ENCODE peak calls at places on chromosomes 7 and 10, in ten cellular contexts. R is fibroblast of mammary gland, T is brain microvascular endothelial cell, D is foreskin fibroblast, V is prostate gland, S is coronary artery, Y is endodermal cell, X is ovary, E is IMR-90, Q is adrenal gland. M is an unnamed sample.

GRCh38 chr7:40197527-40197926 is 62.7 kb downstream of the SUGCT start:
- DNase-seq in E (no peak), X (no peak), T (no peak), Y (no peak), D (no peak), Q (no peak), S (no peak), V (no peak), R (peak), M (no peak)

GRCh38 chr10:22335204-22335956 is 9.9 kb upstream of the SPAG6 start:
- DNase-seq in R (peak), D (peak), Q (peak), Y (peak), S (peak), V (no peak), X (no peak), E (peak), T (no peak), M (peak)

GRCh38 chr7:139317954-139318505 is 23.1 kb upstream of the FMC1 start:
- DNase-seq in V (peak), Y (no peak), E (no peak), D (no peak), T (no peak), Q (no peak), X (no peak), S (no peak), R (no peak), M (no peak)

GRCh38 chr7:37999673-38000072 is 79.2 kb downstream of the EPDR1 start:
- DNase-seq in X (no peak), Y (no peak), Q (no peak), S (no peak), R (peak), E (no peak), D (no peak), V (no peak), T (no peak), M (peak)

GRCh38 chr7:25537678-25538375 is 309.5 kb upstream of the NPVF start:
- DNase-seq in R (peak), E (no peak), D (no peak), X (no peak), Y (no peak), T (no peak), Q (no peak), V (no peak), S (no peak), M (no peak)

GRCh38 chr7:35869810-35870209 is 69.0 kb downstream of the SEPTIN7 start:
- DNase-seq in X (no peak), R (peak), S (no peak), V (no peak), E (peak), Q (no peak), Y (no peak), T (peak), D (peak), M (peak)

GRCh38 chr7:64872809-64873500 is 30.1 kb upstream of the ZNF273 start:
- DNase-seq in X (no peak), T (no peak), E (no peak), Y (no peak), V (no peak), R (no peak), S (no peak), D (no peak), Q (no peak), M (no peak)

GRCh38 chr10:48469516-48470020 is 135.3 kb downstream of the ARHGAP22 start:
- DNase-seq in V (no peak), D (no peak), Q (no peak), T (no peak), X (no peak), E (no peak), R (no peak), S (peak), Y (peak), M (no peak)

GRCh38 chr7:32093415-32094408 is 23.5 kb upstream of the PDE1C start:
- DNase-seq in T (peak), S (peak), Q (peak), X (peak), V (peak), E (peak), Y (no peak), R (peak), D (peak), M (peak)

GRCh38 chr7:154627571-154628290 is 375.2 kb downstream of the PAXIP1 start:
- DNase-seq in X (no peak), D (no peak), T (no peak), E (no peak), Q (no peak), R (no peak), S (no peak), V (no peak), Y (no peak), M (peak)

GRCh38 chr7:68218461-68218860 is 1221.8 kb downstream of the TYW1 start:
- DNase-seq in S (no peak), D (no peak), V (no peak), Y (no peak), R (no peak), Q (no peak), E (no peak), X (no peak), T (no peak), M (no peak)

GRCh38 chr10:116470071-116470470 is 42.4 kb downstream of the PNLIPRP3 start:
- DNase-seq in V (no peak), Q (no peak), D (no peak), S (no peak), E (no peak), R (no peak), X (no peak), Y (no peak), T (peak), M (no peak)

GRCh38 chr7:88226886-88227516 is 7.2 kb upstream of the SRI start:
- DNase-seq in T (peak), X (no peak), S (no peak), E (peak), V (no peak), Q (no peak), Y (no peak), D (peak), R (peak), M (peak)

GRCh38 chr7:33109758-33110238 is 594 bp upstream of the RP9 start:
- DNase-seq in T (peak), S (no peak), R (peak), D (peak), Y (no peak), Q (no peak), V (no peak), X (no peak), E (peak), M (no peak)

GRCh38 chr10:87760195-87760905 is 57.7 kb downstream of the ATAD1 start:
- DNase-seq in T (peak), S (no peak), D (no peak), Q (no peak), X (no peak), R (no peak), V (no peak), Y (no peak), E (peak), M (no peak)

GRCh38 chr7:83655951-83656556 is 7.1 kb upstream of the SEMA3E start:
- DNase-seq in R (peak), E (peak), V (peak), S (no peak), Y (peak), T (peak), X (no peak), D (peak), Q (no peak), M (peak)

GRCh38 chr7:113289140-113289740 is 170.9 kb upstream of the SMIM30 start:
- DNase-seq in Y (no peak), E (peak), T (peak), D (peak), S (no peak), X (no peak), Q (no peak), V (no peak), R (peak), M (peak)

DNA sequence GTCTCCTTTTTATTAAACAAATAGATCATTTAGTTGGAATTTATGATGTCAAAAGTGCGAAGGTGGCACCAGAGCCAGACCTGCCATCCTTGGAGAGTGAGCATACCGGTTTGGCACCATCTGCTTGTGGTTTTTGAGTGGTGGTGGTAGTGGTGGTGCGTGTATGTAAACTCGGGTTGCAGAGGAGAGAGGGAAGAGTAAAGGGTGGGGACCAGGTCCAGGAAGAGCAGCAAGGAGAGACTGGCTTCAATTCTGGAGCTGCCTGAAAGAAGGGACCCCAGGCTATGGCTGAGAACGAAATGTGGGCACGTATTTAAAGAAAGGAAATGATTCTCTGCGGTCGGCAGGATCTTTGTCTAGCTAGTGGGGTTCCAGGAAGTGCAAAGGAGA is 547 bp upstream of the GOLGA7B start:
- DNase-seq in D (no peak), Q (no peak), Y (peak), R (no peak), X (no peak), T (no peak), S (no peak), V (no peak), E (no peak), M (no peak)
- H3K4me3 ChIP-seq in D (no peak), Q (no peak), Y (peak), R (no peak), X (no peak), T (no peak), S (peak), V (peak), E (no peak), M (no peak)

GRCh38 chr10:77887631-77888355 is 38.8 kb downstream of the DLG5 start:
- DNase-seq in Y (peak), S (no peak), D (no peak), R (no peak), V (no peak), X (peak), E (no peak), Q (peak), T (no peak), M (no peak)
- H3K4me3 ChIP-seq in Y (peak), S (peak), D (peak), R (peak), V (no peak), X (peak), E (peak), Q (no peak), T (no peak), M (no peak)

GRCh38 chr7:42232275-42232674 is 4.7 kb downstream of the GLI3 start:
- DNase-seq in Q (no peak), S (no peak), D (peak), E (peak), T (no peak), V (no peak), Y (no peak), X (no peak), R (peak), M (peak)
- H3K4me3 ChIP-seq in Q (no peak), S (no peak), D (no peak), E (no peak), T (no peak), V (no peak), Y (peak), X (no peak), R (no peak), M (no peak)

GRCh38 chr10:129969528-129970264 is 5.6 kb upstream of the EBF3 start:
- DNase-seq in X (no peak), V (no peak), Y (peak), T (no peak), Q (no peak), E (no peak), S (no peak), D (no peak), R (no peak), M (no peak)
- H3K4me3 ChIP-seq in X (no peak), V (no peak), Y (peak), T (no peak), Q (no peak), E (no peak), S (peak), D (peak), R (no peak), M (no peak)

DNA sequence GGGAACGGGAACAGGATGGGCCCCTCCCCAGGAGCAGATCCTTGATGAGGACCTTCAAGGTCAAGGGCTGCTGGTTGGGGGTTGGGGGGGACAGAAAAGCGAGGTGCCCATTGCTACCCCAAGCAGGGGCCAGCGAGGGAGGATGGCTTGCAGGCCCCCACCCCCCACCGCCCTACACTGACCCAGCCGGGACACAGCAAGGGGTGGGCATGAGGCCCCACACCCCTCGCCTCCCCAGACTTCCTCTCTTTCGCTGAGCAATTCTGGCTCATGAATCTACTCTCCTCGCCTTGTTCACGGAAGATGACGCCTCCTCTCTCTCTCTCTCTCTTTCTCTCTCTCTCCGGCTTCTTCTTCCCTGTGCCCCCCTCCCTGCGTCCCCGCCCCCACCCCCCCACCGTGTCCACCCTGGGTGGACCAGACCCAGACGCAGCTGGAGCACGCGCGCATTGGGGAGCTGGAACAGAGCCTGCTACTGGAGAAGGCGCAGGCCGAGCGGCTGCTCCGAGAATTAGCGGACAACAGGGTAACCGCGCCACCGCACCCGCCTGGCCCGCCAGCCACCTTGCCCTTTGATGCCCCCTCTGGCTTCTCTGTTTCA is 81.1 kb upstream of the GTF2IRD1 start:
- DNase-seq in Q (peak), T (no peak), E (no peak), X (peak), R (peak), D (no peak), Y (no peak), V (no peak), S (no peak), M (peak)
- H3K4me3 ChIP-seq in Q (no peak), T (no peak), E (no peak), X (peak), R (no peak), D (no peak), Y (no peak), V (no peak), S (peak), M (no peak)

GRCh38 chr7:101179780-101180755 is at the start of gene NAT16:
- DNase-seq in R (no peak), T (no peak), Q (no peak), E (no peak), S (no peak), Y (peak), V (no peak), D (no peak), X (no peak), M (no peak)
- H3K4me3 ChIP-seq in R (no peak), T (no peak), Q (no peak), E (no peak), S (peak), Y (peak), V (no peak), D (no peak), X (no peak), M (no peak)

DNA sequence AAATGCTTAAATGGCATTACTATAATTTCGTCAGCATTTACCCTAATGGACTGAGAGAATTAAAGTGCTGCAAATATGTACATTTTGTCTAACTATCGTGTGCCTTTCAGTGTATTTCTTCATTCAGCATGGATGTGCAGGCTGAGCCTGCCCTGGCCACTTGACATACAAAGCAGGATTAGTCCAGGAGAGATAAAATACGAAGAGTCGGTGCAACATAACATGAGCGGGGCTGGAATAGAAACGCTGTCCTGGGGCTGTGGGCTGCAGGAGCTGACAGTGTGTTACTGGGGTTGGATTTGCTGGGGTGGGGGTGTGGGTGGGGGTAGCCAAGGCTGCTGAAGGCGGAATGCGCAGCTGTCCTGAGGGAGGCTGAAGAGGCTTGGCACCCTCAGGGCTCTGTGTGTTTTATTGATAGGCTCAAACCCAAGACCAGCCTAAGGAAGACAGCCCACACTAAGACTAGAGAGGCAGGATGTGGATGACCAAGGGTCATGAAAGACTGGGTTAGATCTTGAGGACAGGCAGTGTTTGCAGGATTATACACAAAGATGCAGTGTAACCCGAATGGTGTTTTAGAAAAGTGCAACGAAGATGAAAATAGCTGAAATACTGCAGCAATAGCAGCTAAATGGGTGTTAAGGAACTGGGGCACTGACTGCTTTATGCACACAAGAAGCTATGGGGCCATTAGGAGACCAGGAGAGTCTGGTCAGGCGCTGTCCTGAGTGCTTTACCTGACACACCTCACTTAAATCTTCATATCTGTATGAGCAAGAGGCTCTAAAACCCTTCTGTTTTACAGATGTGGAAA is 53.1 kb upstream of the KLF6 start:
- DNase-seq in S (no peak), E (no peak), R (no peak), Q (no peak), V (no peak), X (no peak), T (no peak), Y (no peak), D (no peak), M (no peak)
- H3K4me3 ChIP-seq in S (no peak), E (no peak), R (no peak), Q (no peak), V (no peak), X (no peak), T (no peak), Y (no peak), D (no peak), M (no peak)

GRCh38 chr7:44980393-44981034 is 1.7 kb upstream of the MYO1G start:
- DNase-seq in R (peak), V (no peak), D (no peak), Q (peak), X (no peak), T (peak), E (peak), S (no peak), Y (peak), M (peak)

GRCh38 chr7:44977956-44978355 is 859 bp downstream of the MYO1G start:
- DNase-seq in Q (no peak), T (no peak), X (no peak), D (no peak), R (no peak), Y (no peak), E (no peak), V (no peak), S (no peak), M (no peak)

GRCh38 chr7:44977304-44977858 is 1.4 kb downstream of the MYO1G start:
- DNase-seq in S (no peak), T (no peak), D (no peak), Q (no peak), E (no peak), V (no peak), R (no peak), Y (no peak), X (no peak), M (no peak)

GRCh38 chr7:44979481-44980392 is 922 bp upstream of the MYO1G start:
- DNase-seq in Q (no peak), X (no peak), Y (peak), V (no peak), T (no peak), D (no peak), R (no peak), S (no peak), E (no peak), M (no peak)

GRCh38 chr7:44978511-44979366 is at the start of gene MYO1G:
- DNase-seq in Q (peak), R (no peak), X (no peak), V (no peak), D (no peak), E (no peak), Y (peak), S (no peak), T (no peak), M (no peak)
- H3K4me3 ChIP-seq in Q (no peak), R (no peak), X (no peak), V (no peak), D (no peak), E (no peak), Y (no peak), S (peak), T (no peak), M (no peak)

DNA sequence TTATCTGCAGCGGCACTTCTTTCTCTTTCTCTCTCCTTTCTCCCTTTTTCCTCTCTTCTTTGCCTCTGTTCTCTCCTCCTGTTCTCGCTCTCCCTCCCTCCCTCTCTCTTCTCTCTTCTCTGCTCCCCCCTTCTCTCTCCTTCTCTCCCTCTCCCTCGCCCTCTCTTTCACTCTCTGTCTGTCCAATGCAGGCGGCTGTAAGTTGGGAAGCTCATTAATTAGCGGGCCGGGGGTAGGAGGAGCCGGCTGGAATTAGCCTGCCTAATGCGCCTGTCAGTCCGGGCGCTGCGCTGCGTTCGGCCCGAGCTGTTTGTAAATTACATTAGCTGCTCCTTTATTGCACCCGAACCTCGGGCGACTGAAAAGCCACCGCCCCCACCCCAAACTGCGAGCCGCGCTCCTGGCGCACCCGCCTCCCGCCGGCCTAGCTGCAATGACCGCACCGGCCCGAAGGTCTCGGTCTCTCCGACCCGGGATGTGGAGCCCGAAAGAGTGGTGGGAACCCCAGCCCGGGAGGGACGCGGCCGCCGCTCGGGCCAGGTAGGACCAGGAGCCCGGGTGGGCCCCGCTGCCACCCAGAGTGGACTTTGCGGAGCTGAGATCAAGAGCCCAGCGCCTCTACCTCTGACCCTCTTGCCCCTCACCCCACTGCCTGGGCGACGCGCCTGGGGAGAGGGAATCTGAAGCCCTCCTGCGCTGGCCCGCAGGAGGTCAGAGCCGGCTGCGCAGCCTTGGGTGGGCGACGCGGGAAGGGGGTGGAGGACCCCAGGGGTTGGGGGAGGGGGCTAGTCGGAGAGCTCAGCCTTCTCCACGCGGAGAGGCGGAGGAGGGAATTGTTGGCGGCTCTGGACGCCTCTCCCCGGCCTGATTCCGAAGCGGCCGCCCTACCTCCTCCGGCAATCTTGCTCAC is at the start of gene LBX1:
- DNase-seq in T (no peak), Q (no peak), S (no peak), D (no peak), V (no peak), X (no peak), Y (peak), E (no peak), R (no peak), M (no peak)
- H3K4me3 ChIP-seq in T (no peak), Q (no peak), S (peak), D (no peak), V (no peak), X (no peak), Y (no peak), E (no peak), R (no peak), M (no peak)

DNA sequence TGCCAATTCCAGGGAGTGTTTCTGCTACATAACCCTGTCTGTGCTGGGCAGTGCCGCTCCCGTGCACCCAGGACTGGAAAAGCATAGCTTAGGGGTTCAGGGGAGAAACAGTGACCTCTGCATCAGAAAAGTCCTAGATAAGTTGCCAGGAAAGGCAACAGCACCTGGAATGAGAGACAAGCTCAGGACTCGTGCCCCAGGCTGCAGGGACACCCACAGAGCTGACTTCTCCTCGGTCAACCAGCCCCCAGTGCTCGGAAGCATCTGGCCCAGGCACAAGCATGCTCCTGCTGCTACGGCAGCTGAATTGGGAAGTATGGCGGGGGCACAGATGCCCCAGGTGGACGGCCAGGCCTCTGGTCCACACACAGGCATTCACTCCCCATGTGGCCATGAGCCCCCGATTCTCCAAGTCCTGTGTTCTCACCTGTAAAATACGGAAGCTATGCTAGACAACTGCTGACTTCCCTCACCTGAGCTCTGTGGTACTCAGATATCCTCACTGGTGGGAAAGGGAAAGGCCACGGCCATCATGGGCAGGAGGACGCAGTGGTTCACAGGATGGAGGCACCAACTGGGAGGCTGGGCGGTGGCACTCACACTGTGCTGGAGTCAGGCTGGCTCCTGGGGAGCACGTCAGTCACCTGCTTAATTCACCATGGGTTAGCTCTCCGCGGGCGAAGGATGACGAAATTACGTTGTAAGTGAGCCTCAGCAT is 220.5 kb downstream of the PTPRN2 start:
- DNase-seq in S (no peak), T (no peak), E (no peak), D (no peak), Y (no peak), V (no peak), X (no peak), R (no peak), Q (no peak), M (no peak)
- H3K4me3 ChIP-seq in S (no peak), T (no peak), E (no peak), D (no peak), Y (no peak), V (no peak), X (no peak), R (no peak), Q (no peak), M (no peak)